ENCODE peak calls at places on chromosomes 1 and 21, in eight cellular contexts. V is ELR; I is activated T-cell treated with anti-CD3 and anti-CD28 coated beads, Interleukin-2, amount 50 U/mL, for 4 hours; Z is T-helper 2 cell; A is head of caudate nucleus; L is Caki2; Q is left lobe of liver; G is Daoy. U is an unnamed sample.
A peak's percentile ranks its signal among the peaks of the same experiment; 100 is the strongest.

GRCh38 chr1:243364866-243365265 is 109.0 kb downstream of the SDCCAG8 start:
- DNase-seq in V (no peak), I (no peak), Z (no peak), A (no peak), L (peak; percentile 51), Q (no peak), G (no peak), U (no peak)

GRCh38 chr1:21532496-21532895 is 23.3 kb downstream of the ALPL start:
- DNase-seq in V (no peak), I (no peak), Z (no peak), A (no peak), L (no peak), Q (no peak), G (no peak), U (no peak)

GRCh38 chr1:94926365-94926914 is 470 bp downstream of the CNN3 start:
- DNase-seq in V (peak; percentile 69), I (peak; percentile 5), Z (no peak), A (peak; percentile 58), L (peak; percentile 68), Q (peak; percentile 70), G (peak; percentile 80), U (no peak)

GRCh38 chr1:218380125-218380977 is 35.2 kb downstream of the TGFB2 start:
- DNase-seq in V (peak; percentile 86), I (no peak), Z (no peak), A (no peak), L (peak; percentile 90), Q (no peak), G (peak; percentile 80), U (no peak)

GRCh38 chr1:109350650-109351049 is 43.8 kb upstream of the MYBPHL start:
- DNase-seq in V (no peak), I (no peak), Z (no peak), A (no peak), L (no peak), Q (no peak), G (no peak), U (no peak)

GRCh38 chr1:231036416-231036815 is 3.6 kb downstream of the FAM89A start:
- DNase-seq in V (no peak), I (no peak), Z (no peak), A (peak; percentile 30), L (no peak), Q (no peak), G (no peak), U (no peak)

GRCh38 chr1:110464340-110464739 is 13.4 kb downstream of the PROK1 start:
- DNase-seq in V (peak; percentile 34), I (no peak), Z (no peak), A (no peak), L (no peak), Q (no peak), G (no peak), U (no peak)

GRCh38 chr1:214525535-214526019 is 25.8 kb downstream of the PTPN14 start:
- DNase-seq in V (peak; percentile 38), I (no peak), Z (no peak), A (no peak), L (peak; percentile 91), Q (no peak), G (peak; percentile 77), U (no peak)

GRCh38 chr1:172269644-172270043 is 150.8 kb upstream of the C1orf105 start:
- DNase-seq in V (peak; percentile 46), I (no peak), Z (no peak), A (no peak), L (no peak), Q (no peak), G (no peak), U (no peak)

GRCh38 chr1:225689882-225690459 is 37.0 kb upstream of the ENAH start:
- DNase-seq in V (peak; percentile 36), I (no peak), Z (no peak), A (no peak), L (no peak), Q (no peak), G (peak; percentile 23), U (no peak)

GRCh38 chr1:34190692-34191091 is 14.0 kb downstream of the C1orf94 start:
- DNase-seq in V (no peak), I (no peak), Z (no peak), A (no peak), L (no peak), Q (no peak), G (peak; percentile 17), U (no peak)

GRCh38 chr1:38919075-38919474 is 22.6 kb downstream of the RHBDL2 start:
- DNase-seq in V (no peak), I (no peak), Z (no peak), A (peak; percentile 69), L (no peak), Q (no peak), G (no peak), U (no peak)

GRCh38 chr1:77282866-77283539 is 1.2 kb downstream of the AK5 start:
- DNase-seq in V (peak; percentile 35), I (peak; percentile 22), Z (no peak), A (peak; percentile 54), L (no peak), Q (no peak), G (peak; percentile 22), U (no peak)

GRCh38 chr1:234841710-234842231 is 231.8 kb upstream of the IRF2BP2 start:
- DNase-seq in V (no peak), I (no peak), Z (no peak), A (no peak), L (no peak), Q (no peak), G (no peak), U (no peak)

GRCh38 chr1:77498918-77499317 is 183.5 kb downstream of the ZZZ3 start:
- DNase-seq in V (no peak), I (no peak), Z (no peak), A (no peak), L (no peak), Q (no peak), G (no peak), U (no peak)

GRCh38 chr1:181987334-181987870 is 74.1 kb downstream of the ZNF648 start:
- DNase-seq in V (no peak), I (no peak), Z (no peak), A (no peak), L (no peak), Q (no peak), G (no peak), U (no peak)

GRCh38 chr1:24991242-24992037 is 61.4 kb upstream of the RUNX3 start:
- DNase-seq in V (no peak), I (no peak), Z (no peak), A (no peak), L (no peak), Q (no peak), G (no peak), U (no peak)

GRCh38 chr1:11981378-11982009 is 1.2 kb downstream of the MFN2 start:
- DNase-seq in V (peak; percentile 56), I (no peak), Z (no peak), A (no peak), L (no peak), Q (no peak), G (no peak), U (no peak)

GRCh38 chr1:199007423-199007822 is 368.6 kb downstream of the PTPRC start:
- DNase-seq in V (peak; percentile 30), I (no peak), Z (no peak), A (no peak), L (no peak), Q (no peak), G (no peak), U (no peak)

GRCh38 chr1:18724001-18724411 is 93.4 kb downstream of the PAX7 start:
- DNase-seq in V (no peak), I (no peak), Z (no peak), A (no peak), L (no peak), Q (no peak), G (no peak), U (no peak)

GRCh38 chr1:81264976-81265375 is 535.8 kb upstream of the ADGRL2 start:
- DNase-seq in V (no peak), I (no peak), Z (no peak), A (no peak), L (no peak), Q (no peak), G (no peak), U (no peak)

GRCh38 chr1:39954261-39954869 is 580 bp upstream of the MFSD2A start:
- DNase-seq in V (no peak), I (no peak), Z (no peak), A (no peak), L (no peak), Q (no peak), G (no peak), U (no peak)

GRCh38 chr1:194194724-194195123 is 1008.3 kb upstream of the B3GALT2 start:
- DNase-seq in V (peak; percentile 5), I (no peak), Z (no peak), A (no peak), L (peak; percentile 41), Q (no peak), G (no peak), U (no peak)

GRCh38 chr21:45769896-45770295 is 126.4 kb downstream of the PCBP3 start:
- DNase-seq in V (no peak), I (no peak), Z (no peak), A (no peak), L (no peak), Q (no peak), G (no peak), U (no peak)

GRCh38 chr1:6127587-6128163 is 52.4 kb downstream of the CHD5 start:
- DNase-seq in V (peak; percentile 44), I (peak; percentile 65), Z (peak; percentile 47), A (peak; percentile 22), L (peak; percentile 77), Q (no peak), G (peak; percentile 84), U (peak; percentile 53)

U was measured in stimulated activated CD4-positive, alpha-beta T cell treated with anti-CD3 and anti-CD28 coated beads, TNF-alpha, amount 100 ng/mL, for 1 hour.